ENCODE peak calls at places on chromosomes 16 and 17, in ten cellular contexts. One of them, this sample, is unnamed.

GRCh38 chr17:82088838-82089722 is 9.0 kb downstream of the FASN start:
- DNase-seq in astrocyte of the cerebellum: no peak
- DNase-seq in IMR-90: no peak
- DNase-seq in fibroblast of the aortic adventitia: no peak
- DNase-seq in left lung: peak; percentile 68
- DNase-seq in lung: no peak
- DNase-seq in brain microvascular endothelial cell: no peak
- DNase-seq in MM.1S: no peak
- DNase-seq in cardiac fibroblast: no peak
- DNase-seq in uterus: no peak
- DNase-seq in this sample: no peak

GRCh38 chr17:49987681-49988441 is 7.2 kb downstream of the DLX3 start:
- DNase-seq in astrocyte of the cerebellum: no peak
- DNase-seq in IMR-90: no peak
- DNase-seq in fibroblast of the aortic adventitia: peak; percentile 26
- DNase-seq in left lung: no peak
- DNase-seq in lung: no peak
- DNase-seq in brain microvascular endothelial cell: no peak
- DNase-seq in MM.1S: no peak
- DNase-seq in cardiac fibroblast: peak; percentile 50
- DNase-seq in uterus: no peak
- DNase-seq in this sample: no peak

GRCh38 chr16:81729451-81729850 is 49.6 kb upstream of the PLCG2 start:
- DNase-seq in astrocyte of the cerebellum: no peak
- DNase-seq in IMR-90: no peak
- DNase-seq in fibroblast of the aortic adventitia: no peak
- DNase-seq in left lung: no peak
- DNase-seq in lung: no peak
- DNase-seq in brain microvascular endothelial cell: no peak
- DNase-seq in MM.1S: no peak
- DNase-seq in cardiac fibroblast: no peak
- DNase-seq in uterus: no peak
- DNase-seq in this sample: no peak

GRCh38 chr17:38850374-38850773 is 3.1 kb downstream of the RPL23 start:
- DNase-seq in astrocyte of the cerebellum: no peak
- DNase-seq in IMR-90: no peak
- DNase-seq in fibroblast of the aortic adventitia: no peak
- DNase-seq in left lung: no peak
- DNase-seq in lung: no peak
- DNase-seq in brain microvascular endothelial cell: no peak
- DNase-seq in MM.1S: no peak
- DNase-seq in cardiac fibroblast: no peak
- DNase-seq in uterus: no peak
- DNase-seq in this sample: no peak

GRCh38 chr17:43832168-43832975 is 574 bp downstream of the MPP3 start:
- DNase-seq in astrocyte of the cerebellum: no peak
- DNase-seq in IMR-90: peak; percentile 69
- DNase-seq in fibroblast of the aortic adventitia: peak; percentile 54
- DNase-seq in left lung: peak; percentile 92
- DNase-seq in lung: peak; percentile 52
- DNase-seq in brain microvascular endothelial cell: peak; percentile 67
- DNase-seq in MM.1S: no peak
- DNase-seq in cardiac fibroblast: peak; percentile 55
- DNase-seq in uterus: peak; percentile 56
- DNase-seq in this sample: no peak

GRCh38 chr17:19397556-19398041 is 10.6 kb upstream of the MFAP4 start:
- DNase-seq in astrocyte of the cerebellum: no peak
- DNase-seq in IMR-90: no peak
- DNase-seq in fibroblast of the aortic adventitia: no peak
- DNase-seq in left lung: no peak
- DNase-seq in lung: no peak
- DNase-seq in brain microvascular endothelial cell: no peak
- DNase-seq in MM.1S: peak; percentile 51
- DNase-seq in cardiac fibroblast: no peak
- DNase-seq in uterus: no peak
- DNase-seq in this sample: no peak

GRCh38 chr16:54178491-54178976 is 108.1 kb downstream of the IRX3 start:
- DNase-seq in astrocyte of the cerebellum: no peak
- DNase-seq in IMR-90: no peak
- DNase-seq in fibroblast of the aortic adventitia: no peak
- DNase-seq in left lung: no peak
- DNase-seq in lung: no peak
- DNase-seq in brain microvascular endothelial cell: no peak
- DNase-seq in MM.1S: no peak
- DNase-seq in cardiac fibroblast: no peak
- DNase-seq in uterus: no peak
- DNase-seq in this sample: no peak

GRCh38 chr17:48729335-48730239 is 1.0 kb upstream of the HOXB13 start:
- DNase-seq in astrocyte of the cerebellum: no peak
- DNase-seq in IMR-90: no peak
- DNase-seq in fibroblast of the aortic adventitia: no peak
- DNase-seq in left lung: no peak
- DNase-seq in lung: no peak
- DNase-seq in brain microvascular endothelial cell: no peak
- DNase-seq in MM.1S: no peak
- DNase-seq in cardiac fibroblast: no peak
- DNase-seq in uterus: no peak
- DNase-seq in this sample: no peak

GRCh38 chr17:82089723-82090548 is 8.1 kb downstream of the FASN start:
- DNase-seq in astrocyte of the cerebellum: no peak
- DNase-seq in IMR-90: no peak
- DNase-seq in fibroblast of the aortic adventitia: no peak
- DNase-seq in left lung: peak; percentile 67
- DNase-seq in lung: no peak
- DNase-seq in brain microvascular endothelial cell: no peak
- DNase-seq in MM.1S: no peak
- DNase-seq in cardiac fibroblast: no peak
- DNase-seq in uterus: no peak
- DNase-seq in this sample: no peak

GRCh38 chr17:44628234-44629188 is 27.8 kb upstream of the MEIOC start:
- DNase-seq in astrocyte of the cerebellum: no peak
- DNase-seq in IMR-90: no peak
- DNase-seq in fibroblast of the aortic adventitia: no peak
- DNase-seq in left lung: no peak
- DNase-seq in lung: no peak
- DNase-seq in brain microvascular endothelial cell: no peak
- DNase-seq in MM.1S: no peak
- DNase-seq in cardiac fibroblast: peak; percentile 63
- DNase-seq in uterus: peak; percentile 20
- DNase-seq in this sample: peak; percentile 53

GRCh38 chr17:82974136-82974952 is 105.1 kb upstream of the METRNL start:
- DNase-seq in astrocyte of the cerebellum: no peak
- DNase-seq in IMR-90: no peak
- DNase-seq in fibroblast of the aortic adventitia: no peak
- DNase-seq in left lung: peak; percentile 78
- DNase-seq in lung: no peak
- DNase-seq in brain microvascular endothelial cell: no peak
- DNase-seq in MM.1S: no peak
- DNase-seq in cardiac fibroblast: no peak
- DNase-seq in uterus: no peak
- DNase-seq in this sample: no peak

DNA sequence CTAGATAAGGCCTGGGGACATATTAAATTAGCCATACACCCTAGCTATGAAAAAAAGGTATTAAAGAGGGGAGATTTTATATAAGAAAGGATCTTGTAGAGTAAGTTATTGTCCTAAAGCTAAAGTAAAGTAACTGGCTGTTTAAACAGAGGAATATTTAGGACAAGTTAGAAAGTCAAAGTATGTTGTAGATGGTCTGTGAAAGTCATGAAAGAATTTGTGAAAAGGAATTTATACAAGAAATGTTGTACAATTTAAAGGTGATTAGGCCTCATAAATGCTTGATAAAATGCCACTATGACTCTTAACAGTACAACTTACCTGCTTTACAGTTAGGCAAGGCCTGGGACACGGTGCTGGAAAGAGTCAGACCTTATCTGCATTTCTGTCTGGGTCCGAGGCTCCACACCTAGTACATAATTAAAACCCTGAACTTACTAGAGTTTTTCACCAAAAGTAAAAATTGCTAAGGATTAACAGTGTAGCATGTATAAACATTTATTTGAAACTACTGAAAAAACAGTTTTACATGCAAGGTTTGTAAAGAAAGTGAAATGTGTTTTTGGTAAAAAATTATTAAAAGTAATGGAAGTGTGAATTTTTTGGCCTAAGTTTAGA is 445.3 kb upstream of the TOM1L1 start:
- DNase-seq in astrocyte of the cerebellum: no peak
- DNase-seq in IMR-90: no peak
- DNase-seq in fibroblast of the aortic adventitia: no peak
- DNase-seq in left lung: no peak
- DNase-seq in lung: no peak
- DNase-seq in brain microvascular endothelial cell: no peak
- DNase-seq in MM.1S: no peak
- DNase-seq in cardiac fibroblast: no peak
- DNase-seq in uterus: no peak
- DNase-seq in this sample: no peak
- TF ChIP-seq CTCF in astrocyte of the cerebellum: no peak
- TF ChIP-seq CTCF in IMR-90: no peak
- TF ChIP-seq CTCF in fibroblast of the aortic adventitia: no peak
- TF ChIP-seq CTCF in left lung: no peak
- TF ChIP-seq CTCF in lung: no peak
- TF ChIP-seq CTCF in brain microvascular endothelial cell: no peak
- TF ChIP-seq CTCF in MM.1S: no peak
- TF ChIP-seq CTCF in cardiac fibroblast: no peak
- TF ChIP-seq CTCF in uterus: no peak
- TF ChIP-seq CTCF in this sample: no peak

GRCh38 chr17:79019260-79019630 is 4.7 kb upstream of the C1QTNF1 start:
- DNase-seq in astrocyte of the cerebellum: no peak
- DNase-seq in IMR-90: no peak
- DNase-seq in fibroblast of the aortic adventitia: no peak
- DNase-seq in left lung: no peak
- DNase-seq in lung: no peak
- DNase-seq in brain microvascular endothelial cell: no peak
- DNase-seq in MM.1S: no peak
- DNase-seq in cardiac fibroblast: no peak
- DNase-seq in uterus: no peak
- DNase-seq in this sample: no peak
- TF ChIP-seq CTCF in astrocyte of the cerebellum: no peak
- TF ChIP-seq CTCF in IMR-90: no peak
- TF ChIP-seq CTCF in fibroblast of the aortic adventitia: no peak
- TF ChIP-seq CTCF in left lung: no peak
- TF ChIP-seq CTCF in lung: no peak
- TF ChIP-seq CTCF in brain microvascular endothelial cell: no peak
- TF ChIP-seq CTCF in MM.1S: no peak
- TF ChIP-seq CTCF in cardiac fibroblast: no peak
- TF ChIP-seq CTCF in uterus: no peak
- TF ChIP-seq CTCF in this sample: no peak

DNA sequence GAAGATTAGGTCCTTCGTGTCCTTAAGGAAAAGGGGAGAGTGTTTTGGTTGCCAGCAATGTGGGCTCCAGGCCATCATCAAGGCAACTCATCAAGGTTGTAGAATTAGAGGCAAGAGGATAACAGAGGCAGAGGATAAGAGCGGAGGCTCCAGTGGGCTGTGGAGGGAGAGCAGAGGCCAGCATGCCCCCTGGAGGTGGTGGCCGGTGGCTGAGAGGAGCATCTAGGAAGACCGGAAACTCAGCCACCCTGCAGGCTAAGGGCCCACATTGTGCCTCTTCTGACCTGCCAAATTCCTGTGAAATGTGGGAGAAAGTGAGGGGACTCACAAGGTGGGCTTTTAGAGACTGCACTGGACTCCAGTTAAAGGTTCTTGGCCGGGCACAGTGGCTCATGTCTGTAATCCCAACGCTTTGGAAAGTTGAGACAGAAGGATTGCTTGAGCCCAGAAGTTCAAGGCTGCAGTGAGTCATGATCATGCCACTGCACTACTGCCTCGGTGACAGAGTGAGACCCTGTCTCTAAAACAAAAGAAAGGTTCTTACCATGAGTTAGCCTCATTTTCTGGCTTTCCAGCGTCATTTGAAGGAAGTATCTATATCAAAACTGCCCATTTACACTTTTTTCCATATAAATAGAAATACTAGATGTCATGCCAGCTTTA is 62.7 kb upstream of the ADORA2B start:
- DNase-seq in astrocyte of the cerebellum: no peak
- DNase-seq in IMR-90: no peak
- DNase-seq in fibroblast of the aortic adventitia: no peak
- DNase-seq in left lung: no peak
- DNase-seq in lung: no peak
- DNase-seq in brain microvascular endothelial cell: no peak
- DNase-seq in MM.1S: no peak
- DNase-seq in cardiac fibroblast: no peak
- DNase-seq in uterus: no peak
- DNase-seq in this sample: no peak
- TF ChIP-seq CTCF in astrocyte of the cerebellum: no peak
- TF ChIP-seq CTCF in IMR-90: no peak
- TF ChIP-seq CTCF in fibroblast of the aortic adventitia: no peak
- TF ChIP-seq CTCF in left lung: no peak
- TF ChIP-seq CTCF in lung: no peak
- TF ChIP-seq CTCF in brain microvascular endothelial cell: peak; percentile 51
- TF ChIP-seq CTCF in MM.1S: no peak
- TF ChIP-seq CTCF in cardiac fibroblast: peak; percentile 9
- TF ChIP-seq CTCF in uterus: no peak
- TF ChIP-seq CTCF in this sample: no peak

GRCh38 chr17:2337811-2338657 is 733 bp downstream of the SGSM2 start:
- DNase-seq in astrocyte of the cerebellum: no peak
- DNase-seq in IMR-90: peak; percentile 44
- DNase-seq in fibroblast of the aortic adventitia: peak; percentile 31
- DNase-seq in left lung: peak; percentile 92
- DNase-seq in lung: peak; percentile 51
- DNase-seq in brain microvascular endothelial cell: no peak
- DNase-seq in MM.1S: peak; percentile 40
- DNase-seq in cardiac fibroblast: peak; percentile 66
- DNase-seq in uterus: peak; percentile 63
- DNase-seq in this sample: peak; percentile 69
- TF ChIP-seq CTCF in astrocyte of the cerebellum: no peak
- TF ChIP-seq CTCF in IMR-90: no peak
- TF ChIP-seq CTCF in fibroblast of the aortic adventitia: no peak
- TF ChIP-seq CTCF in left lung: no peak
- TF ChIP-seq CTCF in lung: no peak
- TF ChIP-seq CTCF in brain microvascular endothelial cell: no peak
- TF ChIP-seq CTCF in MM.1S: no peak
- TF ChIP-seq CTCF in cardiac fibroblast: no peak
- TF ChIP-seq CTCF in uterus: no peak
- TF ChIP-seq CTCF in this sample: no peak

GRCh38 chr17:29241015-29241963 is 5.4 kb upstream of the CRYBA1 start:
- DNase-seq in astrocyte of the cerebellum: peak; percentile 94
- DNase-seq in IMR-90: peak; percentile 98
- DNase-seq in fibroblast of the aortic adventitia: peak; percentile 96
- DNase-seq in left lung: no peak
- DNase-seq in lung: peak; percentile 38
- DNase-seq in brain microvascular endothelial cell: peak; percentile 90
- DNase-seq in MM.1S: no peak
- DNase-seq in cardiac fibroblast: peak; percentile 96
- DNase-seq in uterus: no peak
- DNase-seq in this sample: no peak
- TF ChIP-seq CTCF in astrocyte of the cerebellum: peak; percentile 15
- TF ChIP-seq CTCF in IMR-90: peak; percentile 18
- TF ChIP-seq CTCF in fibroblast of the aortic adventitia: no peak
- TF ChIP-seq CTCF in left lung: no peak
- TF ChIP-seq CTCF in lung: no peak
- TF ChIP-seq CTCF in brain microvascular endothelial cell: peak; percentile 42
- TF ChIP-seq CTCF in MM.1S: no peak
- TF ChIP-seq CTCF in cardiac fibroblast: no peak
- TF ChIP-seq CTCF in uterus: no peak
- TF ChIP-seq CTCF in this sample: no peak

DNA sequence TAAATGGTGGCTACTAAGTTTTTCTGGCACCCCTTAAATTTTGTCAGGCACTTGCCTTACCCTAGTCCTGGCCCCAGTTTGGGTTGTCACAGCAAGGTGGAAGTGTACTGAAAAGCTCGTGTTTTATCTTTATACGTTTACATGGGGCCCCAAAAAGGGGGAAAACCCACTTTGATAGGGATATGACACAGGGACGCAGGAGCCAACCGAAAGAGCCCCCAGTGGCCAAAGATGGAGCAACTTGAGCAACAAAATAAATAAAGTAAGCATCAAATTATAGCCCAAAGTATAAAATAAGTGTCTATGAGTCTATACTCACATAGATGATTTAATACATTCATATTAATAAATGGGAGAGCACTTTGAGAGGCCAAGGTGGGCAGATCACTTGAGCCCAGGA is 5.0 kb upstream of the CETP start:
- DNase-seq in astrocyte of the cerebellum: no peak
- DNase-seq in IMR-90: no peak
- DNase-seq in fibroblast of the aortic adventitia: no peak
- DNase-seq in left lung: no peak
- DNase-seq in lung: no peak
- DNase-seq in brain microvascular endothelial cell: no peak
- DNase-seq in MM.1S: no peak
- DNase-seq in cardiac fibroblast: no peak
- DNase-seq in uterus: no peak
- DNase-seq in this sample: no peak
- TF ChIP-seq CTCF in astrocyte of the cerebellum: peak; percentile 29
- TF ChIP-seq CTCF in IMR-90: peak; percentile 19
- TF ChIP-seq CTCF in fibroblast of the aortic adventitia: peak; percentile 28
- TF ChIP-seq CTCF in left lung: no peak
- TF ChIP-seq CTCF in lung: no peak
- TF ChIP-seq CTCF in brain microvascular endothelial cell: peak; percentile 46
- TF ChIP-seq CTCF in MM.1S: peak; percentile 9
- TF ChIP-seq CTCF in cardiac fibroblast: peak; percentile 24
- TF ChIP-seq CTCF in uterus: no peak
- TF ChIP-seq CTCF in this sample: no peak

This sample was measured in activated B cell treated with CpG ODN at 0.5 μM for 24 hours.